ENCODE peak calls at places on chromosome 17, in four cellular contexts. One of them, this sample, is unnamed.

GRCh38 chr17:77437017-77437416 is 296.2 kb downstream of the SEC14L1 start:
- DNase-seq in heart left ventricle: peak
- DNase-seq in central memory CD4-positive, alpha-beta T cell: no peak
- DNase-seq in fibroblast of lung: peak
- DNase-seq in this sample: peak

GRCh38 chr17:79977711-79978544 is 57.7 kb downstream of the TBC1D16 start:
- DNase-seq in central memory CD4-positive, alpha-beta T cell: no peak
- DNase-seq in heart left ventricle: no peak
- DNase-seq in fibroblast of lung: no peak
- DNase-seq in this sample: peak

GRCh38 chr17:27323538-27324212 is 29.8 kb downstream of the WSB1 start:
- DNase-seq in heart left ventricle: peak
- DNase-seq in central memory CD4-positive, alpha-beta T cell: no peak
- DNase-seq in fibroblast of lung: peak
- DNase-seq in this sample: peak

GRCh38 chr17:47205419-47205963 is 3.7 kb upstream of the MYL4 start:
- DNase-seq in fibroblast of lung: peak
- DNase-seq in central memory CD4-positive, alpha-beta T cell: peak
- DNase-seq in heart left ventricle: peak
- DNase-seq in this sample: peak

GRCh38 chr17:4721203-4722135 is 9.8 kb upstream of the MED11 start:
- DNase-seq in fibroblast of lung: peak
- DNase-seq in central memory CD4-positive, alpha-beta T cell: no peak
- DNase-seq in heart left ventricle: peak
- DNase-seq in this sample: peak

GRCh38 chr17:77344038-77344437 is 203.3 kb downstream of the SEC14L1 start:
- DNase-seq in heart left ventricle: no peak
- DNase-seq in fibroblast of lung: no peak
- DNase-seq in central memory CD4-positive, alpha-beta T cell: no peak
- DNase-seq in this sample: no peak

GRCh38 chr17:22337467-22337866 is 645.1 kb downstream of the KCNJ18 start:
- DNase-seq in heart left ventricle: no peak
- DNase-seq in central memory CD4-positive, alpha-beta T cell: no peak
- DNase-seq in fibroblast of lung: no peak
- DNase-seq in this sample: no peak

GRCh38 chr17:1455291-1455747 is 713 bp downstream of the CRK start:
- DNase-seq in heart left ventricle: peak
- DNase-seq in central memory CD4-positive, alpha-beta T cell: peak
- DNase-seq in fibroblast of lung: peak
- DNase-seq in this sample: peak

GRCh38 chr17:5234645-5235576 is at the start of gene SCIMP:
- DNase-seq in central memory CD4-positive, alpha-beta T cell: no peak
- DNase-seq in fibroblast of lung: no peak
- DNase-seq in heart left ventricle: peak
- DNase-seq in this sample: no peak

GRCh38 chr17:34075076-34075475 is 180.0 kb upstream of the CCL2 start:
- DNase-seq in heart left ventricle: no peak
- DNase-seq in fibroblast of lung: no peak
- DNase-seq in central memory CD4-positive, alpha-beta T cell: no peak
- DNase-seq in this sample: no peak

GRCh38 chr17:30548189-30548588 is 71.0 kb downstream of the GOSR1 start:
- DNase-seq in heart left ventricle: no peak
- DNase-seq in central memory CD4-positive, alpha-beta T cell: no peak
- DNase-seq in fibroblast of lung: no peak
- DNase-seq in this sample: no peak

GRCh38 chr17:81097134-81097942 is 62.4 kb downstream of the BAIAP2 start:
- DNase-seq in heart left ventricle: peak
- DNase-seq in central memory CD4-positive, alpha-beta T cell: peak
- DNase-seq in fibroblast of lung: peak
- DNase-seq in this sample: peak

GRCh38 chr17:46964315-46965265 is 14.5 kb downstream of the RPRML start:
- DNase-seq in heart left ventricle: no peak
- DNase-seq in fibroblast of lung: peak
- DNase-seq in central memory CD4-positive, alpha-beta T cell: no peak
- DNase-seq in this sample: no peak

GRCh38 chr17:51815097-51815496 is 343.4 kb downstream of the CA10 start:
- DNase-seq in central memory CD4-positive, alpha-beta T cell: no peak
- DNase-seq in heart left ventricle: no peak
- DNase-seq in fibroblast of lung: no peak
- DNase-seq in this sample: no peak

GRCh38 chr17:68246271-68247028 is 1.4 kb upstream of the AMZ2 start:
- DNase-seq in fibroblast of lung: no peak
- DNase-seq in central memory CD4-positive, alpha-beta T cell: no peak
- DNase-seq in heart left ventricle: no peak
- DNase-seq in this sample: peak

GRCh38 chr17:78291944-78292910 is 60.8 kb downstream of the TMEM235 start:
- DNase-seq in central memory CD4-positive, alpha-beta T cell: no peak
- DNase-seq in heart left ventricle: peak
- DNase-seq in fibroblast of lung: no peak
- DNase-seq in this sample: no peak

This sample was measured in ovary.